ENCODE peak calls at places on chromosomes 6 and 20, in four cellular contexts. One of them, this sample, is unnamed.

GRCh38 chr6:103672169-103672568 is 1187.5 kb downstream of the HACE1 start:
- DNase-seq in K562: no peak
- DNase-seq in HepG2: no peak
- DNase-seq in GM12878: no peak
- DNase-seq in this sample: peak

GRCh38 chr6:85354761-85355618 is 94.9 kb upstream of the NT5E start:
- DNase-seq in GM12878: peak
- DNase-seq in HepG2: peak
- DNase-seq in K562: peak
- DNase-seq in this sample: peak

GRCh38 chr6:32177182-32177787 is 920 bp upstream of the RNF5 start:
- DNase-seq in K562: peak
- DNase-seq in HepG2: no peak
- DNase-seq in GM12878: no peak
- DNase-seq in this sample: peak

GRCh38 chr6:89432875-89433636 is at the start of gene ANKRD6:
- DNase-seq in GM12878: peak
- DNase-seq in K562: peak
- DNase-seq in HepG2: peak
- DNase-seq in this sample: peak

GRCh38 chr20:24952376-24953203 is 3.5 kb downstream of the CST7 start:
- DNase-seq in GM12878: no peak
- DNase-seq in K562: no peak
- DNase-seq in HepG2: no peak
- DNase-seq in this sample: no peak

GRCh38 chr20:13220194-13220856 is 749 bp upstream of the ISM1 start:
- DNase-seq in GM12878: no peak
- DNase-seq in K562: no peak
- DNase-seq in HepG2: no peak
- DNase-seq in this sample: peak

GRCh38 chr20:45419188-45420091 is 3.5 kb downstream of the PIGT start:
- DNase-seq in HepG2: peak
- DNase-seq in GM12878: peak
- DNase-seq in K562: no peak
- DNase-seq in this sample: no peak

GRCh38 chr20:2520617-2521016 is 11.9 kb upstream of the ZNF343 start:
- DNase-seq in HepG2: no peak
- DNase-seq in GM12878: no peak
- DNase-seq in K562: no peak
- DNase-seq in this sample: no peak

GRCh38 chr6:137799950-137800568 is 67.0 kb upstream of the TNFAIP3 start:
- DNase-seq in HepG2: peak
- DNase-seq in GM12878: no peak
- DNase-seq in K562: peak
- DNase-seq in this sample: peak

GRCh38 chr20:58712116-58712822 is 19.7 kb downstream of the NPEPL1 start:
- DNase-seq in HepG2: no peak
- DNase-seq in GM12878: no peak
- DNase-seq in K562: no peak
- DNase-seq in this sample: no peak

GRCh38 chr6:87561012-87561411 is 28.8 kb downstream of the RARS2 start:
- DNase-seq in GM12878: no peak
- DNase-seq in K562: no peak
- DNase-seq in HepG2: no peak
- DNase-seq in this sample: peak

GRCh38 chr20:58141971-58142842 is 86.2 kb downstream of the ANKRD60 start:
- DNase-seq in HepG2: no peak
- DNase-seq in GM12878: no peak
- DNase-seq in K562: no peak
- DNase-seq in this sample: no peak

GRCh38 chr20:18504479-18505060 is 3.2 kb upstream of the SEC23B start:
- DNase-seq in K562: no peak
- DNase-seq in GM12878: no peak
- DNase-seq in HepG2: no peak
- DNase-seq in this sample: peak

GRCh38 chr6:34459899-34460593 is 5.8 kb upstream of the PACSIN1 start:
- DNase-seq in GM12878: peak
- DNase-seq in K562: peak
- DNase-seq in HepG2: peak
- DNase-seq in this sample: peak

GRCh38 chr20:46359233-46359751 is 47.1 kb downstream of the ELMO2 start:
- DNase-seq in K562: no peak
- DNase-seq in GM12878: peak
- DNase-seq in HepG2: no peak
- DNase-seq in this sample: no peak

GRCh38 chr20:36969478-36970186 is 18.1 kb upstream of the SAMHD1 start:
- DNase-seq in GM12878: no peak
- DNase-seq in HepG2: peak
- DNase-seq in K562: no peak
- DNase-seq in this sample: no peak

GRCh38 chr20:10987651-10988383 is 314.0 kb upstream of the JAG1 start:
- DNase-seq in GM12878: no peak
- DNase-seq in K562: no peak
- DNase-seq in HepG2: no peak
- DNase-seq in this sample: no peak

GRCh38 chr6:136491251-136491650 is 59.0 kb downstream of the MAP7 start:
- DNase-seq in HepG2: no peak
- DNase-seq in K562: no peak
- DNase-seq in GM12878: no peak
- DNase-seq in this sample: no peak

GRCh38 chr6:39189915-39190544 is 39.2 kb downstream of the KCNK5 start:
- DNase-seq in GM12878: no peak
- DNase-seq in HepG2: peak
- DNase-seq in K562: peak
- DNase-seq in this sample: peak

GRCh38 chr20:34643919-34644318 is 33.0 kb downstream of the PIGU start:
- DNase-seq in GM12878: no peak
- DNase-seq in K562: no peak
- DNase-seq in HepG2: no peak
- DNase-seq in this sample: no peak
- TF ChIP-seq JUNB in GM12878: no peak
- TF ChIP-seq JUNB in K562: no peak
- TF ChIP-seq JUNB in HepG2: no peak
- TF ChIP-seq JUNB in this sample: no peak

GRCh38 chr6:51541847-51542246 is 545.6 kb downstream of the PKHD1 start:
- DNase-seq in GM12878: no peak
- DNase-seq in K562: peak
- DNase-seq in HepG2: no peak
- DNase-seq in this sample: no peak
- TF ChIP-seq CREB1 in GM12878: no peak
- TF ChIP-seq CREB1 in K562: no peak
- TF ChIP-seq CREB1 in HepG2: no peak
- TF ChIP-seq CREB1 in this sample: no peak

GRCh38 chr20:62837091-62837490 is 20.2 kb downstream of the COL9A3 start:
- DNase-seq in GM12878: no peak
- DNase-seq in K562: no peak
- DNase-seq in HepG2: no peak
- DNase-seq in this sample: no peak

GRCh38 chr20:62839261-62839660 is 22.4 kb downstream of the TCFL5 start:
- DNase-seq in HepG2: no peak
- DNase-seq in K562: no peak
- DNase-seq in GM12878: no peak
- DNase-seq in this sample: no peak

GRCh38 chr20:62839816-62840215 is 21.8 kb downstream of the TCFL5 start:
- DNase-seq in HepG2: no peak
- DNase-seq in GM12878: no peak
- DNase-seq in K562: no peak
- DNase-seq in this sample: no peak

GRCh38 chr20:62837790-62838458 is 21.1 kb downstream of the COL9A3 start:
- DNase-seq in K562: no peak
- DNase-seq in GM12878: no peak
- DNase-seq in HepG2: peak
- DNase-seq in this sample: no peak

DNA sequence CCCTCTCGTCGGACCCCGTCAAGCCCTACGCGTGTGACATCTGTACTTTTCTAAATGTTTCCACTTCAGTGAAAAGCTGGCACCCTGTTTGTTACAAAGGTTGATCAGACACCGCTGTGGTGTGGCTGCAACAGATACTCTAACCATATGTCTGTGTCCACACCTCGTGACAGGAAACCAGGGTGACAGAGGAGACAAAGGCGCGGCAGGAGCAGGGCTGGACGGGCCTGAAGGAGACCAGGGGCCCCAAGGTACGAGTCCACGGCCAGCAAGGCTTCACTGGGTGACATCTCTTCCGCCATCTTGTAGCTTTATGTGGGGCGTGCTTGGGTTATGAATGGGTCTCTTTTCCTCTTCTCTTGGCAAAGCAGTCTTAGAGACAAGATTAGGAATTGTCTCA is 21.7 kb downstream of the COL9A3 start:
- DNase-seq in K562: no peak
- DNase-seq in HepG2: no peak
- DNase-seq in GM12878: no peak
- DNase-seq in this sample: no peak
- TF ChIP-seq JUNB in K562: no peak
- TF ChIP-seq JUNB in HepG2: no peak
- TF ChIP-seq JUNB in GM12878: no peak
- TF ChIP-seq JUNB in this sample: no peak

GRCh38 chr20:16025084-16025483 is 548.2 kb downstream of the KIF16B start:
- DNase-seq in GM12878: no peak
- DNase-seq in HepG2: no peak
- DNase-seq in K562: no peak
- DNase-seq in this sample: no peak
- TF ChIP-seq CREB1 in GM12878: no peak
- TF ChIP-seq CREB1 in HepG2: no peak
- TF ChIP-seq CREB1 in K562: no peak
- TF ChIP-seq CREB1 in this sample: no peak

DNA sequence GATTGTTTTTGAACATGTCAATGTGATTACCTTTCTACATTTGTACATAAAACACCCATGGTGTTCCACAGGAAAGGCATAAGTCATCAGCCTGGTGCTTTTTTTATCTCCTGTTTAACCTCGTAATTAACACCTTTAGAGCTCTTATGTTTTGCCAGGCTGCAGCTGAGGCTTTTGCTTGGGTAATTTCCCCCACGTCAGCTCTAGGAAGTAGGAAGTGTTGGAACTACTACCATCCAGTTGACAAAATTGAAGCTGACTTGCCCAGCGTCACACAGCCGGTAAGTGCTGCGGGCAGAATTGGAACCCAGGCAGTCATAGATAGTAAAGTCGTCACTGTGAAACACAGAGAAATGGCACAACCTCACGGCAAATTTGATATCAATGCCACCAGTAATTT is 86.6 kb upstream of the BMP2 start:
- DNase-seq in GM12878: no peak
- DNase-seq in K562: no peak
- DNase-seq in HepG2: no peak
- DNase-seq in this sample: no peak
- TF ChIP-seq JUNB in GM12878: no peak
- TF ChIP-seq JUNB in K562: no peak
- TF ChIP-seq JUNB in HepG2: no peak
- TF ChIP-seq JUNB in this sample: no peak

DNA sequence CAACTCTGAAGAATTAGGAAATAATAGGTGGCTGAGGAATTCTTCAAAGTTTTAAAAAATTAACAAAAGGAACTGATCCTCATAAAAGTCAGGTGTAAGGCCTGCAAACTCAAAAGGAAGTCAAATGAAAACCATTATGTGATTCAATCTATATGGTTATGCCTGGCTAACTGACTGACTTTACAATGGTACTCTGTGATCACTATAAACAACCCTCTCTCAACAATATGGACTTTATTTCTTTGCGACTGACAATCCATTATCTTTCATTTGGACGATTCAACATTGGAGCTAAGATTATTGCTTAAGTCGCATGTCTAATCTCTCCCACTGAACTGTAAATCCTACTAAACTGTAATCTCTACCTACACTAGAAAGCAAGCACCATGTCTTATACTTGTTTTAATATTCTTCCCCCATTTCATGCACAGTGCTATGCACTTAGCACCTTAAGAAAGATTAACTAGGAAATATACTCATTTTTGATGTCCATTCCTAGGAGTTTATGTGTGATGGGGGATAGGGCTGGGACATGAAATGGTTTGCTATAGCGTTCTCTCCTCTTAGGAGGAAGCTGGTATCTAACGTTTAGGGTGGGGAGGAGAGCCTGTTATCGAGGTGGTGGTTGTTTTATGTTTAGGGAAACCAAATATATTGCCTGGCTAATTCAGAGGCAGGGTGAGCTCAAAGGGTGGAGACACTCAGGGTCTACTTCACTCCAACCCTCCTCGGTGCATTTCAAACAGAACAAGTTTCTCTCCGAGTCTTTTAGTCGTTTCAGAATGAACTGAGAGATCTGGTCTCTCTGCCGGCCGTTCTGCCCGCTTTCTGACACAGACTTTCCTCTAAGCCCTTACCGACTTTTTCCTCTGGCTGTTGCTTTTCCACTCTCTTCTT is 1.3 kb downstream of the STK38 start:
- DNase-seq in K562: peak
- DNase-seq in HepG2: no peak
- DNase-seq in GM12878: no peak
- DNase-seq in this sample: peak
- TF ChIP-seq CREB1 in K562: no peak
- TF ChIP-seq CREB1 in HepG2: no peak
- TF ChIP-seq CREB1 in GM12878: no peak
- TF ChIP-seq CREB1 in this sample: no peak

GRCh38 chr6:125904871-125905270 is 51.7 kb upstream of the HINT3 start:
- DNase-seq in GM12878: peak
- DNase-seq in HepG2: no peak
- DNase-seq in K562: no peak
- DNase-seq in this sample: no peak
- TF ChIP-seq JUNB in GM12878: peak
- TF ChIP-seq JUNB in HepG2: no peak
- TF ChIP-seq JUNB in K562: no peak
- TF ChIP-seq JUNB in this sample: no peak

DNA sequence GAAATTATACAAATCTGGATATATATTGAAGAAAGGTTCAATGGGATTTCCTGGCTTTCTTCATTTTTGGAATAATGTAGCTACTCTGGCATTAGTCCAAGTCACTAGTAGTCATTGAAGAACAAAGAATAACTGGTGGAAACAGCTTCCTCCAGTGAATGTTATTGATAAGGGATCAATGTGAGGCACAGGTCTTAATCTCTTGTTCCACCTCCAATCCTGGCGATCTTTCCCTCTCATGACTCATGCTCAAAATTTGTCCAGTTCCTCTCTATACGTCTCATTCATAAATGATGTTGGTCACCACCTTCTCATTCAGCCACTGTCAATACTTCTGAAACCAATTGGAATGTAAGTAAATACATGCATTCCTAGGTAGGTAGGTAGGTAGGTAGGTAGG is 185.0 kb upstream of the BMP2 start:
- DNase-seq in HepG2: no peak
- DNase-seq in K562: no peak
- DNase-seq in GM12878: no peak
- DNase-seq in this sample: no peak
- TF ChIP-seq CREB1 in HepG2: no peak
- TF ChIP-seq CREB1 in K562: no peak
- TF ChIP-seq CREB1 in GM12878: no peak
- TF ChIP-seq CREB1 in this sample: no peak